ENCODE peak calls at places on chromosomes 3 and 15, in ten cellular contexts. I is tibial artery, P is endothelial cell of umbilical vein, C is left ventricle myocardium inferior, T is glutamatergic neuron, W is fibroblast of lung, D is hepatocyte, N is GM13976, R is PC-9, F is heart left ventricle. Y is an unnamed sample.
A peak's percentile ranks its signal among the peaks of the same experiment; 100 is the strongest.

GRCh38 chr3:195154111-195154791 is 116.7 kb downstream of the XXYLT1 start:
- DNase-seq in I (no peak), P (peak; percentile 87), C (no peak), T (no peak), W (peak; percentile 78), D (no peak), N (no peak), R (no peak), F (no peak), Y (no peak)

GRCh38 chr3:13254028-13254951 is 165.8 kb downstream of the NUP210 start:
- DNase-seq in I (no peak), P (no peak), C (no peak), T (no peak), W (no peak), D (no peak), N (no peak), R (no peak), F (peak; percentile 53), Y (no peak)

GRCh38 chr15:65532738-65533051 is 2.4 kb downstream of the HACD3 start:
- DNase-seq in I (no peak), P (no peak), C (no peak), T (no peak), W (peak; percentile 59), D (peak; percentile 68), N (no peak), R (no peak), F (no peak), Y (no peak)

GRCh38 chr15:38555686-38556334 is 8.8 kb downstream of the RASGRP1 start:
- DNase-seq in I (no peak), P (no peak), C (no peak), T (no peak), W (no peak), D (no peak), N (peak; percentile 34), R (no peak), F (no peak), Y (no peak)

GRCh38 chr3:193767353-193768068 is 174.5 kb downstream of the OPA1 start:
- DNase-seq in I (no peak), P (no peak), C (no peak), T (peak; percentile 36), W (no peak), D (no peak), N (no peak), R (no peak), F (no peak), Y (no peak)

GRCh38 chr3:128421966-128422365 is 44.7 kb downstream of the DNAJB8 start:
- DNase-seq in I (no peak), P (no peak), C (no peak), T (no peak), W (no peak), D (no peak), N (no peak), R (no peak), F (no peak), Y (no peak)

GRCh38 chr15:99104788-99105515 is at the start of gene SYNM:
- DNase-seq in I (peak; percentile 94), P (peak; percentile 83), C (peak; percentile 84), T (peak; percentile 85), W (peak; percentile 78), D (peak; percentile 93), N (peak; percentile 92), R (peak; percentile 81), F (peak; percentile 89), Y (peak; percentile 83)

GRCh38 chr3:172516318-172517214 is 6.7 kb downstream of the TNFSF10 start:
- DNase-seq in I (peak; percentile 74), P (peak; percentile 89), C (peak; percentile 29), T (no peak), W (peak; percentile 79), D (peak; percentile 34), N (no peak), R (peak; percentile 61), F (no peak), Y (no peak)

GRCh38 chr15:84979651-84980050 is 2.0 kb upstream of the PDE8A start:
- DNase-seq in I (no peak), P (no peak), C (peak; percentile 33), T (no peak), W (no peak), D (peak; percentile 41), N (no peak), R (peak; percentile 20), F (peak; percentile 79), Y (peak; percentile 65)

GRCh38 chr3:192812736-192813383 is 85.5 kb upstream of the FGF12 start:
- DNase-seq in I (no peak), P (peak; percentile 79), C (no peak), T (no peak), W (peak; percentile 80), D (peak; percentile 72), N (no peak), R (peak; percentile 47), F (no peak), Y (no peak)

GRCh38 chr15:25624504-25625172 is 185.8 kb upstream of the UBE3A start:
- DNase-seq in I (no peak), P (no peak), C (peak; percentile 58), T (peak; percentile 64), W (no peak), D (no peak), N (no peak), R (no peak), F (no peak), Y (no peak)

GRCh38 chr3:10935846-10936631 is 56.5 kb upstream of the SLC6A1 start:
- DNase-seq in I (peak; percentile 51), P (no peak), C (no peak), T (peak; percentile 5), W (no peak), D (no peak), N (no peak), R (no peak), F (no peak), Y (peak; percentile 31)

GRCh38 chr15:78449220-78449999 is 11.4 kb downstream of the IREB2 start:
- DNase-seq in I (no peak), P (no peak), C (no peak), T (no peak), W (no peak), D (no peak), N (no peak), R (no peak), F (no peak), Y (no peak)

GRCh38 chr3:102163039-102163817 is 271.6 kb upstream of the ZPLD1 start:
- DNase-seq in I (peak; percentile 79), P (peak; percentile 98), C (peak; percentile 31), T (no peak), W (peak; percentile 74), D (peak; percentile 65), N (no peak), R (peak; percentile 84), F (no peak), Y (no peak)

GRCh38 chr15:100807028-100807427 is 72.6 kb upstream of the ALDH1A3 start:
- DNase-seq in I (no peak), P (no peak), C (no peak), T (no peak), W (no peak), D (no peak), N (no peak), R (no peak), F (no peak), Y (no peak)

GRCh38 chr15:49831206-49831965 is 210.5 kb downstream of the DTWD1 start:
- DNase-seq in I (peak; percentile 75), P (peak; percentile 26), C (peak; percentile 53), T (no peak), W (peak; percentile 51), D (peak; percentile 19), N (no peak), R (no peak), F (peak; percentile 63), Y (no peak)

DNA sequence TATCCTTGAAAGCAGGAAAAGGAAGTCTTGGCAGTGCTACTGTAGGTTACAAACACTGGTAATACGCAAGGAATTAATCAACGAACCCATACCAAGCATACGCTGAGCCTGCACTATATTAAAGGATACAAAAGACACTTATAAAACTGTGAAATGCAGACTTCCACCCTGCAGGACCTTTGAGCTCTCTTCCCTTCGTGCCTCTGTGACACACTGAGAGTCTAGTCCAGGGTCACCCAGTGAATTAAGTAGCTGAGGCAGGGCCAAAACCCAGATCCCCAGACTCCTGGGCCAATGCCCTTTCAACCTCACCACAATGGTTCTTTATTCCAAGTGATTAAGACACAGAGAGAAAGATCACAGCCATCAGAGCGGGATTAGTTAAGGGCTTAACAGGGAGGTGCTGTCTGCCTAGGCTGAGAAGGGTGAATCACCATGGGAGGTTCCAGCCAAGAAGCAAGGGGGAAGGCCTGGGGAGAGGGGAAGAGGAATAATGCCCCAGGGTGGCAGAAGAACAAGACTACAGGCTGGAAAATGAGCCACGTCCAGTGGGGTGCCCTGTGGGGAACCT is 6.8 kb downstream of the ANXA2 start:
- DNase-seq in I (peak; percentile 79), P (peak; percentile 87), C (no peak), T (no peak), W (peak; percentile 85), D (peak; percentile 78), N (no peak), R (peak; percentile 71), F (no peak), Y (no peak)
- TF ChIP-seq CTCF in I (no peak), P (no peak), C (no peak), T (no peak), W (no peak), D (no peak), N (no peak), R (no peak), F (no peak), Y (no peak)

DNA sequence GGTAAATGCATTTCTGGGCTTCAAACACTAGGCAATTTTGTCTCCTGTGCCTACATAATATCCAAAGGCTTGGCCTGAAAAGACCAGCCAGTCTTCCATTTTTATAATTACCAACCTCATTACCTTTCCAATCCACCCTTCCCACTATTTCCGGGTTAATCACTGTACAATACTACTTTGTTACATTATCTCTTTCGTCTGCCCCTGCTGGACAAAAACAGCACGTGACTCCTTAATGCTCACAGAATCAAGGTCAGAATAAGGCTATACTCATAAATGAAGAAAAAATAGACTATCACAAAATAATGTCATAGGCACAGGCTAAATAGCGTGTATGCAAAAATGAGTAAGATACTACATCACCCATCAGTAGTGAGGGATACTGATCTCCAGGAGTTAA is 40.1 kb downstream of the ABI3BP start:
- DNase-seq in I (no peak), P (peak; percentile 40), C (no peak), T (no peak), W (no peak), D (no peak), N (no peak), R (no peak), F (no peak), Y (no peak)
- TF ChIP-seq CTCF in I (no peak), P (no peak), C (no peak), T (no peak), W (no peak), D (no peak), N (no peak), R (no peak), F (no peak), Y (no peak)

DNA sequence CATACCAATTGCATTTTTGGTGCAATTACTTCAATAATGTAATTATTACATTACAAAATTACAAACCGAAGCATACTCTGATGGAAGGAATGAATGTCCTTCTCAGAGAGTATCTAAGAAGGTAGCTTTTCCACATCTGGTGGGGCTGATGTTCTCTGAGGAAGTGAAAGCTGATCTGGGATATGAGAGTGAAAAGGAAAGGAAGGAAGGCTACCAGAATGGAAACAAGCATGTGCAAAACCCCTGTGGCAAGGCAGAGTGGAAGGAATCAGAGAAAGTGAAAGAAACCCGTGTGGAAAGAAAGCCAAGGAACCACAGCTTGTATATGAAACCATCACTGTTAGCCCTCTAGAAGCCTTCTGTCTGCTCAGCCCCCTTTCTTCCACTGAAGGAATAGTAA is 35.3 kb upstream of the GOLGA8A start:
- DNase-seq in I (no peak), P (no peak), C (no peak), T (no peak), W (no peak), D (no peak), N (no peak), R (no peak), F (no peak), Y (no peak)
- TF ChIP-seq CTCF in I (no peak), P (no peak), C (no peak), T (no peak), W (no peak), D (no peak), N (no peak), R (no peak), F (no peak), Y (no peak)

GRCh38 chr3:160720123-160720746 is 35.8 kb upstream of the PPM1L start:
- DNase-seq in I (no peak), P (no peak), C (no peak), T (no peak), W (no peak), D (no peak), N (peak; percentile 23), R (no peak), F (no peak), Y (no peak)
- TF ChIP-seq CTCF in I (no peak), P (no peak), C (peak; percentile 26), T (no peak), W (no peak), D (no peak), N (no peak), R (no peak), F (peak; percentile 3), Y (no peak)

Y was measured in upper lobe of right lung.